ENCODE peak calls at places on chromosomes 13 and 19, in five cellular contexts. W, V, Q, E and X are unnamed samples.

GRCh38 chr13:59690857-59691500 is 472.7 kb downstream of the DIAPH3 start:
- DNase-seq in W (no peak), V (no peak), Q (no peak), E (no peak), X (no peak)

GRCh38 chr19:48631254-48631653 is 5.9 kb downstream of the DBP start:
- DNase-seq in W (no peak), V (no peak), Q (peak), E (no peak), X (no peak)

GRCh38 chr19:30152510-30153291 is 210.7 kb downstream of the URI1 start:
- DNase-seq in W (no peak), V (no peak), Q (no peak), E (no peak), X (no peak)

GRCh38 chr13:94178625-94179244 is 300.7 kb downstream of the DCT start:
- DNase-seq in W (no peak), V (peak), Q (no peak), E (no peak), X (no peak)

GRCh38 chr13:75705395-75705794 is 69.3 kb downstream of the LMO7 start:
- DNase-seq in W (no peak), V (peak), Q (no peak), E (no peak), X (no peak)

GRCh38 chr13:100473493-100474044 is 115.0 kb downstream of the GGACT start:
- DNase-seq in W (no peak), V (no peak), Q (no peak), E (no peak), X (no peak)

GRCh38 chr13:32911506-32911905 is 104.7 kb upstream of the KL start:
- DNase-seq in W (no peak), V (peak), Q (peak), E (peak), X (peak)

GRCh38 chr13:64074989-64075474 is 2659.4 kb upstream of the PCDH20 start:
- DNase-seq in W (no peak), V (no peak), Q (no peak), E (no peak), X (no peak)

GRCh38 chr13:30908416-30908980 is 2.4 kb downstream of the MEDAG start:
- DNase-seq in W (peak), V (peak), Q (no peak), E (no peak), X (no peak)

GRCh38 chr19:14475251-14476073 is at the start of gene PTGER1:
- DNase-seq in W (no peak), V (peak), Q (no peak), E (peak), X (peak)

GRCh38 chr13:50230365-50230978 is 215.2 kb downstream of the KCNRG start:
- DNase-seq in W (no peak), V (peak), Q (no peak), E (no peak), X (no peak)

GRCh38 chr19:37565370-37565669 is 29.3 kb downstream of the ZNF571 start:
- DNase-seq in W (no peak), V (no peak), Q (no peak), E (no peak), X (no peak)

GRCh38 chr19:19777692-19778091 is 43.9 kb downstream of the ZNF506 start:
- DNase-seq in W (no peak), V (no peak), Q (no peak), E (no peak), X (no peak)
- TF ChIP-seq CTCF in W (no peak), V (no peak), Q (no peak), E (no peak), X (no peak)

GRCh38 chr19:2425622-2426581 is 1.5 kb downstream of the TIMM13 start:
- DNase-seq in W (no peak), V (no peak), Q (no peak), E (no peak), X (no peak)

GRCh38 chr19:2423913-2424685 is 3.3 kb downstream of the TIMM13 start:
- DNase-seq in W (no peak), V (no peak), Q (no peak), E (no peak), X (no peak)

GRCh38 chr19:2422951-2423880 is 4.2 kb downstream of the TIMM13 start:
- DNase-seq in W (no peak), V (no peak), Q (peak), E (no peak), X (no peak)

GRCh38 chr19:2426661-2427322 is 594 bp downstream of the TIMM13 start:
- DNase-seq in W (no peak), V (peak), Q (peak), E (peak), X (peak)

DNA sequence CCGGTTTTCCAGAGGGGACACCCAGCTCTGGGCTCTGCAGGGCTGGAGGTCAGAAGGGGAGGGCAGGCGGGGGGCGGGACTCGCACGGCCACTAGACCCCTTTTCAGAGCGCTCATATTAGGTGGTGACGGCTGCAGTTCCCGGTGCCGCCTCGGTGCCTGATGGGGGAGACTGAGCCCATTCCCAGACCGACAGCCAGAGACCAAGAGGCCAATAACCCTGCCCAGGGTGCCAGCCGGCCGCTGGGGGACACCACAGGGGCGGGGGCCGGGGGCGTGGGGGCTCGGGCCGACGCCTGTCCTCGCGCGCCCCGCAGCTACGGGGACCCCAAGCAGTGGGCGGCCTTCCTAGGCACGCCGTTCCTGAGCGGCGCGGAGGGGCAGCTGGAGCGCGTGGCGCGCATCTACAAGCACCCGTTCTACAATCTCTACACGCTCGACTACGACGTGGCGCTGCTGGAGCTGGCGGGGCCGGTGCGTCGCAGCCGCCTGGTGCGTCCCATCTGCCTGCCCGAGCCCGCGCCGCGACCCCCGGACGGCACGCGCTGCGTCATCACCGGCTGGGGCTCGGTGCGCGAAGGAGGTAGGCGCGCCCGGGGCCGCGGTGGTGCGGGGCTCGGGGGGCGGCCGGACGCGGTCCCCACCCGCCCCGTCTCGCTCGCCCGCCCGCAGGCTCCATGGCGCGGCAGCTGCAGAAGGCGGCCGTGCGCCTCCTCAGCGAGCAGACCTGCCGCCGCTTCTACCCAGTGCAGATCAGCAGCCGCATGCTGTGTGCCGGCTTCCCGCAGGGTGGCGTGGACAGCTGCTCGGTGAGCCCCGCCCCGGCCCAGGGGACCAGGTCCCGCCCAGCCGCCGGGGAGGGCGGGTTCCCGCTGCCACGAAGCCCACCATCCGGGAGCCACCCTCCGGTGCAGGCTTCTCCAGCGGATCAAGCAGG is 2.4 kb downstream of the TIMM13 start:
- DNase-seq in W (no peak), V (peak), Q (no peak), E (peak), X (no peak)
- TF ChIP-seq CTCF in W (no peak), V (peak), Q (no peak), E (peak), X (no peak)

GRCh38 chr13:90974249-90974954 is 373.1 kb upstream of the MIR17HG start:
- DNase-seq in W (no peak), V (no peak), Q (no peak), E (no peak), X (no peak)

DNA sequence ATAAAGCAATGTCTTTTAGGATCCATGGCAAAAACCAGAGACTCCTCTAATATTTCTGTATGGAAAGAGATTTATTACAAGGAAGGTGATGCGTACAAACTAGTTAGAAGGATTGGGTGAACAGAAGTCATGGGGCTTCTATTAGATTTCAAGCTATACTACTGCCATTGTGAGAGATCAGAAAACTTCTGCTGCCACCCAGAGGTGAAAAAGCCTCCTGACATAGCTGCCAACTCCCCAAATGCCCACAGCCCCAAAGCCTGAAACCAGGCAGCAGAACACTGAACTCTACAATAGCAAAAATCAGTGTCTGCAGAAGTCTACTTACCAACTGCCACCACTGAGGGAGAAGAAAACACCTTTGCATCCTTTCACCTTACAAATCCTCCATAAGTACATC is 379.0 kb upstream of the MIR17HG start:
- DNase-seq in W (no peak), V (no peak), Q (peak), E (peak), X (no peak)
- TF ChIP-seq CTCF in W (peak), V (no peak), Q (peak), E (peak), X (no peak)

GRCh38 chr19:8498295-8498694 is 4.1 kb downstream of the PRAM1 start:
- DNase-seq in W (no peak), V (no peak), Q (no peak), E (no peak), X (no peak)

GRCh38 chr19:8490873-8491272 is 11.6 kb downstream of the PRAM1 start:
- DNase-seq in W (no peak), V (no peak), Q (no peak), E (no peak), X (no peak)

GRCh38 chr19:8491574-8491973 is 10.9 kb downstream of the PRAM1 start:
- DNase-seq in W (no peak), V (no peak), Q (no peak), E (no peak), X (no peak)

GRCh38 chr19:8490395-8490760 is 12.1 kb downstream of the PRAM1 start:
- DNase-seq in W (no peak), V (no peak), Q (no peak), E (no peak), X (no peak)

DNA sequence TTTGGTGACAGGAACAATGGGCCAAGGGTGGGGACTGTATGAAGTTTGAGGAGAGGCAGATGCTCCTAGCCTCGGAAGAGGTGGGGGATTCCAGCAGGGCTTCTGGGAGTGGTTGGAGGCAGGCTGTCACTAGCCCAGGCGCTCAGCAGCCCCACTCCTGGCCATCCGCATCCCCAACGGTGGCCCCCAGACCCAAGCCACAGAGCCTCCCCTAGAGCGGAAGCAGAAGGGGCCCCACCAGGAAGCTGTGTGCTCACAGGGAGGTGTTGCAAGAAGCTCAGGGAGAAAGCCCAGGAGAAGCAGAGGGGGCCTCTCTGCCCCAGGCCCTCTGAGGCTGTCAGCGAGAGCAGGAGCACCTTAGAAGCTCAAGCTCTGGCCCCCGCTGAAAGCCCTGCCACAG is 8.3 kb downstream of the PRAM1 start:
- DNase-seq in W (no peak), V (no peak), Q (no peak), E (no peak), X (no peak)
- TF ChIP-seq CTCF in W (no peak), V (no peak), Q (no peak), E (no peak), X (no peak)

GRCh38 chr19:38838208-38838985 is 6.8 kb upstream of the ECH1 start:
- DNase-seq in W (no peak), V (no peak), Q (no peak), E (no peak), X (no peak)
- TF ChIP-seq CTCF in W (no peak), V (no peak), Q (no peak), E (no peak), X (no peak)